ENCODE peak calls at places on chromosomes 4 and X, in ten cellular contexts. Y, K, S, V, H, C, J, A, B and G are unnamed samples.

GRCh38 chr4:168162604-168163003 is 70.3 kb downstream of the ANXA10 start:
- DNase-seq in Y (no peak), K (no peak), S (peak; percentile 47), V (no peak), H (peak; percentile 7), C (no peak), J (no peak), A (no peak), B (no peak), G (no peak)

GRCh38 chr4:143375326-143376073 is 38.8 kb downstream of the GAB1 start:
- DNase-seq in Y (no peak), K (no peak), S (no peak), V (no peak), H (peak; percentile 70), C (no peak), J (no peak), A (peak; percentile 50), B (no peak), G (no peak)

GRCh38 chr4:73718375-73719373 is 21.7 kb upstream of the CXCL8 start:
- DNase-seq in Y (no peak), K (no peak), S (no peak), V (no peak), H (no peak), C (no peak), J (no peak), A (no peak), B (no peak), G (peak; percentile 35)

GRCh38 chr4:77538144-77538543 is 67.5 kb upstream of the CXCL13 start:
- DNase-seq in Y (no peak), K (no peak), S (peak; percentile 6), V (no peak), H (no peak), C (peak; percentile 6), J (no peak), A (no peak), B (no peak), G (no peak)

GRCh38 chr4:69038582-69038981 is 57.7 kb upstream of the UGT2B7 start:
- DNase-seq in Y (no peak), K (no peak), S (peak; percentile 63), V (no peak), H (no peak), C (no peak), J (no peak), A (no peak), B (no peak), G (no peak)

GRCh38 chr4:88938138-88938537 is 118.8 kb downstream of the FAM13A start:
- DNase-seq in Y (no peak), K (no peak), S (peak; percentile 96), V (no peak), H (no peak), C (peak; percentile 1), J (no peak), A (no peak), B (no peak), G (peak; percentile 85)

GRCh38 chr4:56301181-56302076 is 85.9 kb downstream of the AASDH start:
- DNase-seq in Y (peak; percentile 52), K (peak; percentile 21), S (peak; percentile 86), V (peak; percentile 75), H (peak; percentile 95), C (peak; percentile 62), J (peak; percentile 48), A (peak; percentile 71), B (peak; percentile 82), G (peak; percentile 68)

GRCh38 chr4:180827610-180828009 is 1415.6 kb upstream of the TENM3 start:
- DNase-seq in Y (no peak), K (no peak), S (peak; percentile 67), V (no peak), H (no peak), C (no peak), J (no peak), A (peak; percentile 29), B (no peak), G (no peak)

GRCh38 chrX:10514891-10515290 is 105.5 kb downstream of the MID1 start:
- DNase-seq in Y (no peak), K (no peak), S (peak; percentile 54), V (no peak), H (peak; percentile 33), C (no peak), J (no peak), A (no peak), B (no peak), G (no peak)

GRCh38 chr4:169975131-169975836 is 50.9 kb downstream of the MFAP3L start:
- DNase-seq in Y (no peak), K (no peak), S (no peak), V (no peak), H (no peak), C (no peak), J (no peak), A (no peak), B (no peak), G (peak; percentile 10)

GRCh38 chrX:50108264-50108663 is 92.5 kb downstream of the AKAP4 start:
- DNase-seq in Y (no peak), K (no peak), S (no peak), V (no peak), H (no peak), C (no peak), J (no peak), A (no peak), B (no peak), G (no peak)

GRCh38 chrX:30141966-30142365 is 73.4 kb upstream of the MAGEB2 start:
- DNase-seq in Y (no peak), K (peak; percentile 2), S (peak; percentile 59), V (peak; percentile 37), H (peak; percentile 28), C (no peak), J (no peak), A (no peak), B (no peak), G (no peak)

GRCh38 chr4:146545102-146545501 is 23.4 kb upstream of the SLC10A7 start:
- DNase-seq in Y (no peak), K (no peak), S (peak; percentile 29), V (peak; percentile 27), H (peak; percentile 46), C (no peak), J (no peak), A (peak; percentile 44), B (no peak), G (no peak)

GRCh38 chr4:65311120-65311519 is 359.2 kb downstream of the EPHA5 start:
- DNase-seq in Y (no peak), K (no peak), S (no peak), V (no peak), H (no peak), C (no peak), J (no peak), A (no peak), B (no peak), G (no peak)

GRCh38 chr4:13907255-13907751 is 279.8 kb upstream of the BOD1L1 start:
- DNase-seq in Y (no peak), K (no peak), S (peak; percentile 99), V (no peak), H (peak; percentile 86), C (peak; percentile 65), J (no peak), A (no peak), B (no peak), G (peak; percentile 85)

GRCh38 chr4:140719022-140719421 is 37.2 kb downstream of the TBC1D9 start:
- DNase-seq in Y (no peak), K (no peak), S (peak; percentile 72), V (no peak), H (peak; percentile 71), C (no peak), J (no peak), A (no peak), B (no peak), G (no peak)

GRCh38 chr4:3429651-3430050 is 12.1 kb upstream of the HGFAC start:
- DNase-seq in Y (no peak), K (no peak), S (no peak), V (no peak), H (no peak), C (no peak), J (no peak), A (no peak), B (no peak), G (no peak)

GRCh38 chr4:32425243-32425642 is 1705.1 kb downstream of the PCDH7 start:
- DNase-seq in Y (no peak), K (no peak), S (no peak), V (no peak), H (no peak), C (no peak), J (no peak), A (no peak), B (no peak), G (no peak)

GRCh38 chrX:15674899-15675489 is 10.4 kb upstream of the CLTRN start:
- DNase-seq in Y (peak; percentile 90), K (peak; percentile 82), S (peak; percentile 93), V (peak; percentile 83), H (peak; percentile 93), C (peak; percentile 79), J (peak; percentile 82), A (peak; percentile 86), B (peak; percentile 98), G (peak; percentile 91)

GRCh38 chr4:120801171-120801758 is 121.3 kb downstream of the PRDM5 start:
- DNase-seq in Y (no peak), K (no peak), S (peak; percentile 78), V (no peak), H (no peak), C (peak; percentile 2), J (no peak), A (no peak), B (no peak), G (no peak)

GRCh38 chrX:134936542-134936941 is 54.2 kb upstream of the SMIM10 start:
- DNase-seq in Y (no peak), K (no peak), S (peak; percentile 77), V (no peak), H (peak; percentile 67), C (no peak), J (no peak), A (no peak), B (no peak), G (no peak)

GRCh38 chrX:149283853-149284252 is 221.3 kb downstream of the IDS start:
- DNase-seq in Y (no peak), K (no peak), S (no peak), V (no peak), H (no peak), C (no peak), J (no peak), A (no peak), B (no peak), G (no peak)

GRCh38 chr4:124684301-124684700 is 28.2 kb downstream of the ANKRD50 start:
- DNase-seq in Y (no peak), K (no peak), S (peak; percentile 15), V (no peak), H (no peak), C (no peak), J (no peak), A (no peak), B (no peak), G (no peak)

GRCh38 chr4:184705692-184706091 is 28.2 kb downstream of the CENPU start:
- DNase-seq in Y (no peak), K (no peak), S (no peak), V (no peak), H (no peak), C (no peak), J (no peak), A (no peak), B (no peak), G (no peak)

GRCh38 chr4:89164400-89164799 is 53.1 kb downstream of the TIGD2 start:
- DNase-seq in Y (no peak), K (no peak), S (no peak), V (no peak), H (no peak), C (no peak), J (no peak), A (no peak), B (no peak), G (no peak)

GRCh38 chr4:128715616-128716015 is 93.9 kb upstream of the JADE1 start:
- DNase-seq in Y (no peak), K (no peak), S (peak; percentile 77), V (no peak), H (no peak), C (no peak), J (no peak), A (no peak), B (no peak), G (peak; percentile 50)

GRCh38 chr4:89305712-89306437 is 1.7 kb downstream of the GPRIN3 start:
- DNase-seq in Y (peak; percentile 64), K (no peak), S (no peak), V (no peak), H (peak; percentile 29), C (no peak), J (no peak), A (no peak), B (no peak), G (no peak)

GRCh38 chr4:123505077-123505456 is 108.5 kb downstream of the SPRY1 start:
- DNase-seq in Y (no peak), K (no peak), S (peak; percentile 20), V (no peak), H (peak; percentile 49), C (no peak), J (no peak), A (no peak), B (no peak), G (no peak)